ENCODE peak calls at places on chromosome 19, in four cellular contexts. R, H, E and P are unnamed samples.

GRCh38 chr19:18671303-18672043 is 12.0 kb upstream of the CRTC1 start:
- DNase-seq in R (peak; percentile 42), H (no peak), E (no peak), P (no peak)

GRCh38 chr19:6071103-6071485 is 39.2 kb downstream of the RFX2 start:
- DNase-seq in R (no peak), H (no peak), E (peak; percentile 82), P (no peak)

GRCh38 chr19:58477130-58477529 is 978 bp downstream of the ZNF446 start:
- DNase-seq in R (no peak), H (no peak), E (no peak), P (no peak)

GRCh38 chr19:46660008-46660517 is 919 bp downstream of the DACT3 start:
- DNase-seq in R (peak; percentile 72), H (no peak), E (no peak), P (no peak)

GRCh38 chr19:5286465-5287029 is 54.1 kb downstream of the PTPRS start:
- DNase-seq in R (no peak), H (no peak), E (no peak), P (no peak)

GRCh38 chr19:4042731-4043082 is 24.0 kb downstream of the ZBTB7A start:
- DNase-seq in R (no peak), H (no peak), E (no peak), P (no peak)

GRCh38 chr19:44552324-44552723 is 22.8 kb upstream of the CEACAM20 start:
- DNase-seq in R (peak; percentile 28), H (peak; percentile 17), E (no peak), P (no peak)

GRCh38 chr19:17496337-17496997 is 15.0 kb upstream of the PGLS start:
- DNase-seq in R (peak; percentile 78), H (peak; percentile 75), E (no peak), P (peak; percentile 90)

GRCh38 chr19:57812201-57812600 is 2.5 kb downstream of the ZNF552 start:
- DNase-seq in R (no peak), H (no peak), E (no peak), P (no peak)

GRCh38 chr19:23345838-23346237 is 49.4 kb downstream of the ZNF91 start:
- DNase-seq in R (no peak), H (no peak), E (no peak), P (no peak)

GRCh38 chr19:44696939-44697669 is 1.8 kb upstream of the CEACAM16 start:
- DNase-seq in R (no peak), H (no peak), E (no peak), P (no peak)

GRCh38 chr19:7072541-7072940 is 3.0 kb downstream of the ZNF557 start:
- DNase-seq in R (no peak), H (no peak), E (no peak), P (no peak)

GRCh38 chr19:46118136-46118535 is 6.4 kb downstream of the IGFL3 start:
- DNase-seq in R (no peak), H (no peak), E (peak; percentile 72), P (no peak)

GRCh38 chr19:6219147-6219525 is 60.6 kb downstream of the MLLT1 start:
- DNase-seq in R (no peak), H (no peak), E (no peak), P (no peak)

GRCh38 chr19:46766569-46767317 is 20.5 kb upstream of the STRN4 start:
- DNase-seq in R (no peak), H (no peak), E (no peak), P (no peak)

GRCh38 chr19:4369109-4369887 is 25.9 kb downstream of the MPND start:
- DNase-seq in R (no peak), H (no peak), E (no peak), P (peak; percentile 52)

GRCh38 chr19:47464619-47465018 is 7.1 kb downstream of the SLC8A2 start:
- DNase-seq in R (no peak), H (no peak), E (no peak), P (no peak)

GRCh38 chr19:19710506-19710905 is 22.4 kb downstream of the ZNF14 start:
- DNase-seq in R (no peak), H (no peak), E (no peak), P (no peak)

GRCh38 chr19:13043285-13043684 is 48.0 kb downstream of the NFIX start:
- DNase-seq in R (no peak), H (no peak), E (no peak), P (peak; percentile 72)

GRCh38 chr19:39509233-39509632 is 5.7 kb upstream of the SELENOV start:
- DNase-seq in R (no peak), H (no peak), E (no peak), P (no peak)

GRCh38 chr19:38290631-38291147 is 13.4 kb upstream of the C19orf33 start:
- DNase-seq in R (peak; percentile 48), H (no peak), E (peak; percentile 87), P (no peak)

GRCh38 chr19:31678421-31678820 is 329.2 kb upstream of the TSHZ3 start:
- DNase-seq in R (no peak), H (no peak), E (no peak), P (no peak)

GRCh38 chr19:54533476-54533875 is 30.8 kb downstream of the LAIR2 start:
- DNase-seq in R (no peak), H (no peak), E (no peak), P (no peak)
- H3K4me1 ChIP-seq in R (no peaks in the 10 kb centered on the region), H (no peaks in the 10 kb centered on the region), E (no peaks in the 10 kb centered on the region), P (no peaks in the 10 kb centered on the region)

GRCh38 chr19:49497790-49498106 is 1.5 kb downstream of the RPS11 start:
- DNase-seq in R (peak; percentile 5), H (no peak), E (no peak), P (no peak)
- TF ChIP-seq CTCF in R (no peak), H (no peak), E (no peak), P (no peak)

GRCh38 chr19:10289167-10289835 is 451 bp upstream of the ICAM5 start:
- DNase-seq in R (peak; percentile 68), H (no peak), E (no peak), P (peak; percentile 60)
- H3K27me3 ChIP-seq in R (peaks cover 76% of the 10 kb centered on the region), H (peaks cover 75% of the 10 kb centered on the region), E (peaks cover 57% of the 10 kb centered on the region), P (peaks cover 81% of the 10 kb centered on the region)

GRCh38 chr19:1248454-1249297 is at the start of gene MIDN:
- DNase-seq in R (peak; percentile 94), H (peak; percentile 89), E (peak; percentile 75), P (peak; percentile 95)

GRCh38 chr19:1249298-1249989 is 1.1 kb downstream of the MIDN start:
- DNase-seq in R (peak; percentile 99), H (peak; percentile 94), E (peak; percentile 84), P (peak; percentile 94)

GRCh38 chr19:1251233-1251502 is 2.8 kb downstream of the MIDN start:
- DNase-seq in R (peak; percentile 84), H (no peak), E (no peak), P (peak; percentile 88)

GRCh38 chr19:1250374-1251232 is 2.2 kb downstream of the MIDN start:
- DNase-seq in R (peak; percentile 87), H (no peak), E (no peak), P (peak; percentile 81)

DNA sequence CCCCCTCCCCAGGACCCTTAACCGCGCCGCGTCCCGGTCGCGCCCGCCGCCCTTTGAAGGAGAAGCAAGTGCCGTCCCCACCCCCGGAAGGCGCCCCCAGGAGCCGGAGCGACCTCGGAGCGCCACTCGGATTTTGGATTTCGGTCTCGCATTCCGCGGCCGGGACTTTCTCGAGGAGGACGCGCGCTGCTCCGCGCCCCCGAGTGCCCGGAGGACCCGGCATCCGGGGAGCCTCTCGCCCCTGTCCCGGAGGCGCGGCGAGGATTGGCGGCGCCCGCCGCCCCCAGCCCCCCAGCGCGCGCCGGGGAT is 1.6 kb downstream of the MIDN start:
- DNase-seq in R (no peak), H (no peak), E (no peak), P (no peak)
- H3K4me1 ChIP-seq in R (peaks cover 43% of the 10 kb centered on the region), H (peaks cover 72% of the 10 kb centered on the region), E (peaks cover 31% of the 10 kb centered on the region), P (peaks cover 52% of the 10 kb centered on the region)